ENCODE peak calls at places on chromosomes 2 and 18, in six cellular contexts. I is AG04450, R is breast epithelium, H is left ventricle myocardium inferior, O is ovary, D is mesendoderm. J is an unnamed sample.
A peak's percentile ranks its signal among the peaks of the same experiment; 100 is the strongest.

GRCh38 chr2:156541706-156542105 is 105.5 kb downstream of the GPD2 start:
- DNase-seq in R (no peak), I (no peak), O (no peak), H (no peak), D (no peak), J (no peak)

GRCh38 chr2:226431301-226431955 is 368.2 kb downstream of the IRS1 start:
- DNase-seq in H (no peak), D (no peak), I (no peak), O (no peak), R (no peak), J (no peak)

GRCh38 chr2:119367472-119368099 is 809 bp downstream of the DBI start:
- DNase-seq in H (peak; percentile 68), R (peak; percentile 44), O (no peak), D (peak; percentile 76), I (no peak), J (peak; percentile 82)

GRCh38 chr2:135709992-135710391 is 31.7 kb upstream of the UBXN4 start:
- DNase-seq in O (peak; percentile 71), D (peak; percentile 30), H (peak; percentile 57), R (peak; percentile 25), I (no peak), J (peak; percentile 39)

GRCh38 chr2:172148246-172148645 is 45.5 kb upstream of the DLX2 start:
- DNase-seq in H (no peak), O (no peak), R (no peak), D (no peak), I (no peak), J (no peak)

GRCh38 chr2:28565033-28565432 is 69.2 kb downstream of the PLB1 start:
- DNase-seq in D (no peak), O (no peak), H (no peak), R (no peak), I (no peak), J (no peak)

GRCh38 chr2:207149253-207150213 is 16.2 kb downstream of the KLF7 start:
- DNase-seq in O (no peak), D (peak; percentile 98), R (no peak), H (peak; percentile 28), I (no peak), J (no peak)

GRCh38 chr18:8252371-8252770 is 356.9 kb upstream of the RAB12 start:
- DNase-seq in D (no peak), H (no peak), R (no peak), I (no peak), O (no peak), J (no peak)

GRCh38 chr18:61710082-61710620 is 182.7 kb downstream of the RNF152 start:
- DNase-seq in H (no peak), I (no peak), O (no peak), R (no peak), D (peak; percentile 96), J (no peak)

GRCh38 chr2:207256476-207257207 is 90.9 kb upstream of the KLF7 start:
- DNase-seq in D (peak; percentile 25), I (no peak), H (no peak), R (no peak), O (no peak), J (no peak)

GRCh38 chr2:109376115-109376514 is 237.7 kb downstream of the SEPTIN10 start:
- DNase-seq in O (no peak), H (no peak), R (no peak), I (no peak), D (no peak), J (no peak)

GRCh38 chr2:228378696-228379425 is 197.4 kb upstream of the SPHKAP start:
- DNase-seq in H (no peak), I (no peak), D (peak; percentile 7), R (no peak), O (no peak), J (no peak)

GRCh38 chr2:101150306-101151140 is 659 bp downstream of the TBC1D8 start:
- DNase-seq in D (peak; percentile 37), H (peak; percentile 34), I (no peak), R (no peak), O (peak; percentile 44), J (peak; percentile 40)

GRCh38 chr2:3100386-3100785 is 277.2 kb downstream of the EIPR1 start:
- DNase-seq in O (no peak), R (no peak), H (no peak), I (no peak), D (no peak), J (no peak)

GRCh38 chr2:231632559-231633142 is 40.0 kb downstream of the TEX44 start:
- DNase-seq in R (no peak), D (no peak), H (no peak), I (peak; percentile 77), O (no peak), J (no peak)

GRCh38 chr2:204012081-204012653 is 75.6 kb downstream of the ICOS start:
- DNase-seq in R (peak; percentile 55), O (no peak), H (no peak), D (no peak), I (no peak), J (no peak)

GRCh38 chr2:110215566-110216158 is 3.3 kb upstream of the MTLN start:
- DNase-seq in I (no peak), R (no peak), O (no peak), H (no peak), D (no peak), J (no peak)

GRCh38 chr2:66929632-66930385 is 467.3 kb upstream of the ETAA1 start:
- DNase-seq in H (peak; percentile 34), D (no peak), R (peak; percentile 70), O (peak; percentile 94), I (peak; percentile 49), J (peak; percentile 82)

GRCh38 chr18:36035253-36035652 is 32.1 kb downstream of the RPRD1A start:
- DNase-seq in R (no peak), I (no peak), O (no peak), H (no peak), D (no peak), J (no peak)

GRCh38 chr18:10850216-10850615 is 299.2 kb downstream of the PIEZO2 start:
- DNase-seq in I (no peak), H (no peak), O (no peak), R (no peak), D (no peak), J (no peak)

GRCh38 chr18:29285471-29285870 is 1108.5 kb upstream of the CDH2 start:
- DNase-seq in H (no peak), I (no peak), D (no peak), R (no peak), O (no peak), J (no peak)

GRCh38 chr2:216799873-216800421 is 59.9 kb downstream of the TNP1 start:
- DNase-seq in O (no peak), D (no peak), R (no peak), H (no peak), I (peak; percentile 32), J (no peak)

GRCh38 chr2:71933467-71934319 is 214.0 kb downstream of the CYP26B1 start:
- DNase-seq in O (no peak), D (peak; percentile 72), H (no peak), I (no peak), R (no peak), J (no peak)

GRCh38 chr2:112622528-112622849 is 23.2 kb upstream of the SLC20A1 start:
- DNase-seq in H (no peak), D (no peak), R (no peak), O (no peak), I (peak; percentile 80), J (no peak)

DNA sequence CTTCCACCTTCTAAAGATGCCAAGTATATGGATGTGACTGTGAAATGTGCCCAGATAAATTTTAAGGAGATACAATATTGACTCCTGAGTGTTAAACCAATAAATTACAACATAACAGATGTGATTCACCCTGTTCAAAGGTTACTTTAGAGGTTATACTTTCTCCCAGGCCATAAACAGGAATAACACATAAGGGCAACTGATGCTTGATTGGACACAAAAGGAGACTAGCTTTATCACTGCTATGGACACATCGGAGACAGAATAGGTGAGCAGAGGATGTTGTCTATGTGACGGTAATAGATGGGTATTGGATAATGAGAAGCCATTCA is 31.9 kb upstream of the SLC25A52 start:
- DNase-seq in R (no peak), I (no peak), D (no peak), O (no peak), H (no peak), J (no peak)
- H3K27ac ChIP-seq in R (no peak overlapping the region), I (no peak overlapping the region), D (no peak overlapping the region), O (no peak overlapping the region), H (no peak overlapping the region), J (no peak overlapping the region)

DNA sequence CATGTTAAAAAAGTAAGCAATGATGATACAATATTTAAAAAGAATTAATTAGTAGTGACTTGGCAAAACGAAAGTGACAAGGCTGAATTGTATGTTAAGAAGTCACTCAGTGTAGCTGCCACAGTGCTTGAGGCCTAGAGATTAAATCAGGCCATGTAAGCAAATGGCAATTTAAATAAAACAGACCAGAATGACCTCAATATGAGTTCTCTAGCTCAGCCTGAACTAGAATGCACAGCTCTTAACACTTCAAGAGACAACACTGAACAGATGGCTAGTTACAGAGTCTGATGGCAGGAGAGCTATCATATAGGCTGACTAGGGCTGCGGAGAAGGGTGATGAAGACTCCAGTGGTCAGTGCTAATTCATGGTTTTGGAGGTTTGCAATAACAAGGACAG is 117.9 kb upstream of the ZBTB14 start:
- DNase-seq in I (no peak), O (no peak), H (no peak), D (peak; percentile 38), R (no peak), J (no peak)
- H3K27ac ChIP-seq in I (no peak overlapping the region), O (no peak overlapping the region), H (no peak overlapping the region), D (no peak overlapping the region), R (no peak overlapping the region), J (no peak overlapping the region)

GRCh38 chr2:8409461-8410260 is 272.2 kb upstream of the ID2 start:
- DNase-seq in R (no peak), H (no peak), O (no peak), I (no peak), D (no peak), J (no peak)

GRCh38 chr2:8413589-8414135 is 268.2 kb upstream of the ID2 start:
- DNase-seq in D (no peak), I (no peak), R (no peak), O (no peak), H (no peak), J (no peak)

GRCh38 chr2:8412082-8412481 is 269.8 kb upstream of the ID2 start:
- DNase-seq in I (no peak), O (no peak), R (no peak), H (no peak), D (no peak), J (no peak)

GRCh38 chr2:8414946-8415869 is 266.6 kb upstream of the ID2 start:
- DNase-seq in O (no peak), H (no peak), D (no peak), I (no peak), R (no peak), J (no peak)

GRCh38 chr2:8412586-8412985 is 269.3 kb upstream of the ID2 start:
- DNase-seq in I (no peak), H (peak; percentile 48), R (no peak), O (no peak), D (peak; percentile 36), J (peak; percentile 89)
- H3K27ac ChIP-seq in I (no peak overlapping the region), H (peak overlapping the region; percentile 61), R (no peak overlapping the region), O (no peak overlapping the region), D (no peak overlapping the region), J (peak overlapping the region; percentile 31)

GRCh38 chr18:66795011-66795410 is 191.1 kb upstream of the CDH19 start:
- DNase-seq in O (no peak), H (no peak), I (no peak), D (peak; percentile 35), R (no peak), J (no peak)

DNA sequence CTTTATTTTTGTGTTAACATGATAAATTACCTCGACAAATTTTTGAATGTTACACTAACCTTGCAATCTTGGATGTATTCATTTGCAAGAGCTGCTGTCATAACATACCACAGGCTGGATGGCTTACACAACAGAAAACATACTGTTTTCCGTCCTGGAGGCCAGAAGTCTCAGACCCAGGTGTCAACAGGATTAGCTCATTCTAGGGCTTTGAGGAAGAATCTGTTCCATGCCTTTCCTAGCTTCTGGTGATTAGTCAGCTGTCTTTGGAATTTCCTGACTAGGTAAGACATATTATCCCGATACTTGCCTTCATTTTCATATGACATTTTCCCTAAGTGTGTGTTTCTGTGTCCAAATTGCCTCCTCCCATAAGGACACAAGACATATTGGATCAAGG is 188.6 kb upstream of the CDH19 start:
- DNase-seq in R (no peak), I (no peak), H (no peak), D (peak; percentile 84), O (no peak), J (no peak)
- H3K27ac ChIP-seq in R (no peak overlapping the region), I (no peak overlapping the region), H (no peak overlapping the region), D (no peak overlapping the region), O (no peak overlapping the region), J (no peak overlapping the region)

J was measured in right cardiac atrium.